ENCODE peak calls at places on chromosomes 2 and 18, in six cellular contexts. One of them, this sample, is unnamed.

GRCh38 chr2:59930430-59930829 is 623.0 kb downstream of the BCL11A start:
- DNase-seq in K562: no peak
- DNase-seq in IMR-90: no peak
- DNase-seq in A549: no peak
- DNase-seq in HepG2: no peak
- DNase-seq in GM12878: no peak
- DNase-seq in this sample: no peak

GRCh38 chr18:34947711-34948125 is 93.5 kb upstream of the MAPRE2 start:
- DNase-seq in IMR-90: peak
- DNase-seq in K562: no peak
- DNase-seq in GM12878: no peak
- DNase-seq in HepG2: peak
- DNase-seq in A549: peak
- DNase-seq in this sample: no peak

GRCh38 chr2:237744613-237745249 is 53.8 kb upstream of the RBM44 start:
- DNase-seq in GM12878: no peak
- DNase-seq in A549: peak
- DNase-seq in IMR-90: peak
- DNase-seq in K562: peak
- DNase-seq in HepG2: peak
- DNase-seq in this sample: peak

GRCh38 chr2:64826703-64827102 is 162.5 kb upstream of the SLC1A4 start:
- DNase-seq in K562: no peak
- DNase-seq in IMR-90: no peak
- DNase-seq in HepG2: no peak
- DNase-seq in A549: no peak
- DNase-seq in GM12878: no peak
- DNase-seq in this sample: no peak

GRCh38 chr2:198901894-198902293 is 555.8 kb downstream of the SATB2 start:
- DNase-seq in IMR-90: no peak
- DNase-seq in GM12878: no peak
- DNase-seq in HepG2: no peak
- DNase-seq in A549: peak
- DNase-seq in K562: no peak
- DNase-seq in this sample: no peak

GRCh38 chr2:188785515-188785914 is 188.7 kb upstream of the COL3A1 start:
- DNase-seq in A549: no peak
- DNase-seq in IMR-90: no peak
- DNase-seq in GM12878: no peak
- DNase-seq in HepG2: no peak
- DNase-seq in K562: no peak
- DNase-seq in this sample: no peak

GRCh38 chr2:185833864-185834263 is 95.3 kb downstream of the FSIP2 start:
- DNase-seq in GM12878: no peak
- DNase-seq in K562: no peak
- DNase-seq in HepG2: no peak
- DNase-seq in A549: no peak
- DNase-seq in IMR-90: no peak
- DNase-seq in this sample: no peak

GRCh38 chr2:9112079-9112721 is 94.4 kb upstream of the ASAP2 start:
- DNase-seq in K562: peak
- DNase-seq in IMR-90: peak
- DNase-seq in A549: peak
- DNase-seq in GM12878: no peak
- DNase-seq in HepG2: no peak
- DNase-seq in this sample: no peak

GRCh38 chr2:150621800-150622199 is 134.3 kb upstream of the RND3 start:
- DNase-seq in A549: peak
- DNase-seq in K562: no peak
- DNase-seq in HepG2: no peak
- DNase-seq in IMR-90: peak
- DNase-seq in GM12878: no peak
- DNase-seq in this sample: no peak

GRCh38 chr18:3297025-3297984 is 35.4 kb downstream of the MYL12B start:
- DNase-seq in IMR-90: peak
- DNase-seq in K562: peak
- DNase-seq in HepG2: peak
- DNase-seq in A549: peak
- DNase-seq in GM12878: peak
- DNase-seq in this sample: peak

GRCh38 chr2:129779783-129780182 is 199.7 kb upstream of the RAB6C start:
- DNase-seq in A549: no peak
- DNase-seq in IMR-90: no peak
- DNase-seq in GM12878: no peak
- DNase-seq in K562: no peak
- DNase-seq in HepG2: no peak
- DNase-seq in this sample: no peak

GRCh38 chr2:241561811-241562210 is 3.3 kb downstream of the BOK start:
- DNase-seq in K562: no peak
- DNase-seq in IMR-90: peak
- DNase-seq in GM12878: no peak
- DNase-seq in HepG2: no peak
- DNase-seq in A549: no peak
- DNase-seq in this sample: no peak

GRCh38 chr2:74834806-74835755 is 1.2 kb downstream of the HK2 start:
- DNase-seq in HepG2: peak
- DNase-seq in K562: peak
- DNase-seq in A549: no peak
- DNase-seq in GM12878: no peak
- DNase-seq in IMR-90: peak
- DNase-seq in this sample: peak

GRCh38 chr2:169828141-169828811 is 1.0 kb downstream of the UBR3 start:
- DNase-seq in HepG2: peak
- DNase-seq in K562: peak
- DNase-seq in GM12878: peak
- DNase-seq in A549: peak
- DNase-seq in IMR-90: peak
- DNase-seq in this sample: peak

GRCh38 chr18:56563568-56563967 is 74.8 kb downstream of the TXNL1 start:
- DNase-seq in IMR-90: no peak
- DNase-seq in GM12878: no peak
- DNase-seq in HepG2: peak
- DNase-seq in A549: peak
- DNase-seq in K562: peak
- DNase-seq in this sample: peak

GRCh38 chr2:239692348-239692747 is 291.5 kb upstream of the HDAC4 start:
- DNase-seq in A549: no peak
- DNase-seq in HepG2: no peak
- DNase-seq in IMR-90: no peak
- DNase-seq in GM12878: no peak
- DNase-seq in K562: no peak
- DNase-seq in this sample: no peak

GRCh38 chr2:26712486-26713465 is 20.3 kb downstream of the KCNK3 start:
- DNase-seq in K562: no peak
- DNase-seq in A549: no peak
- DNase-seq in IMR-90: no peak
- DNase-seq in HepG2: no peak
- DNase-seq in GM12878: no peak
- DNase-seq in this sample: no peak

GRCh38 chr2:2613279-2614199 is 282.5 kb upstream of the MYT1L start:
- DNase-seq in K562: peak
- DNase-seq in HepG2: peak
- DNase-seq in A549: peak
- DNase-seq in IMR-90: peak
- DNase-seq in GM12878: peak
- DNase-seq in this sample: peak

GRCh38 chr2:128642316-128642715 is 323.6 kb upstream of the HS6ST1 start:
- DNase-seq in A549: no peak
- DNase-seq in HepG2: no peak
- DNase-seq in GM12878: no peak
- DNase-seq in K562: no peak
- DNase-seq in IMR-90: no peak
- DNase-seq in this sample: no peak

GRCh38 chr2:128642801-128643200 is 324.1 kb upstream of the HS6ST1 start:
- DNase-seq in HepG2: no peak
- DNase-seq in A549: no peak
- DNase-seq in GM12878: no peak
- DNase-seq in IMR-90: no peak
- DNase-seq in K562: no peak
- DNase-seq in this sample: no peak

GRCh38 chr2:128640847-128641360 is 322.2 kb upstream of the HS6ST1 start:
- DNase-seq in IMR-90: no peak
- DNase-seq in GM12878: no peak
- DNase-seq in HepG2: no peak
- DNase-seq in K562: no peak
- DNase-seq in A549: no peak
- DNase-seq in this sample: no peak

GRCh38 chr2:128640166-128640846 is 321.6 kb upstream of the HS6ST1 start:
- DNase-seq in A549: no peak
- DNase-seq in K562: no peak
- DNase-seq in IMR-90: no peak
- DNase-seq in GM12878: no peak
- DNase-seq in HepG2: no peak
- DNase-seq in this sample: no peak

DNA sequence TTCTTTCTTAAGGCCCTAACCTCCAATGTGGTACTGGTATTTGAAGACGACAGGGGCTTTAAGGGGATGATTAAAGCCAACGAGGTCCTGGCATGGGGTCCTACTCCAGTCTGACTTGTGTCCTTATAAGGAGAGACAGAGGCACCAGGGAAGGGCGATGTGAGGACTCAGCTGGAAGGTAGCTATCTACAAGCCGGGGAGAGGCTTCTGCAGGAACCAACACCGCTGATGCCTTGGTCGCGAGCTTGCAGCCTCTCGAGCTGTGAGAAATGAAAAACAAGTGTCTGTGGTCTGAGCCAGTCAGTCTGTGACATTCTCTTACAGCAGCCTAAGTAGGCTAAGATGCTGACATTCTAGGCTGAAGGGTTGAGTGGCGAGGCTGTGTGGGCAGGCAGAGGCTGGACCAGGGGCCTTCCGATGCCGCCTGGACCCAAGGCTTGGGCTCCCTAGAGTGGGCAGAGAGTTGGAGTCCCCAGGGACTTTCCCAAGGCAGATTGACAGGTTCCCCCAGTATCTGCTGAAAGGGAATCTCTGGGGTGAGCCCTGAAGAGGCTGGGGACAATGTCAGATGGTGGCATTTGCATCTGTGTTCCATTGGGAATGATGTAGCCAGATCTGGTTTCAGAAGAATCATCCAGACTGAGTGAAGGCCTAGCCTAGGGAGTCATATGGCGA is 322.9 kb upstream of the HS6ST1 start:
- DNase-seq in K562: no peak
- DNase-seq in A549: no peak
- DNase-seq in IMR-90: no peak
- DNase-seq in GM12878: no peak
- DNase-seq in HepG2: no peak
- DNase-seq in this sample: no peak
- TF ChIP-seq BHLHE40 in K562: no peak
- TF ChIP-seq BHLHE40 in A549: no peak
- TF ChIP-seq BHLHE40 in IMR-90: no peak
- TF ChIP-seq BHLHE40 in GM12878: no peak
- TF ChIP-seq BHLHE40 in HepG2: no peak
- TF ChIP-seq BHLHE40 in this sample: no peak

DNA sequence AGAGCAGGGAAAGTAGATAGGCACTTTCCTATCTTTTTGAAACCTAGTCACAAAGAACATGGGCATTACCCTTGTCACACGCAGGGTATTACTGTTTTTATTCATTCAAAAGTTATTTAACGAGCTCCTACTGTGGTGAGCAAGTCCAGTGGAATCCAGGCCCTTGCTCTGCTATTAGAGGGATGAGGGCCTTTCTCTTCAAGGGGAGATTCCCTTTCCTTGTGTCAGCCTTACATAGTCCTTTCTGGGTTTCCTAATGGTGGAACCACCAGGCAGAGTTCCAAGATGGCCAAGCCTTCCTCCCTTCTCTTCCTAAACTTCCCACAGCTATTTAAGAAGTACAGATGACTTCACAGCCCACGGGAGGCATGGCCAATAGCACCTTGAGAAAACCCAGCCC is 64.6 kb downstream of the SPTBN1 start:
- DNase-seq in IMR-90: peak
- DNase-seq in A549: peak
- DNase-seq in GM12878: no peak
- DNase-seq in K562: no peak
- DNase-seq in HepG2: no peak
- DNase-seq in this sample: no peak
- TF ChIP-seq BHLHE40 in IMR-90: no peak
- TF ChIP-seq BHLHE40 in A549: no peak
- TF ChIP-seq BHLHE40 in GM12878: no peak
- TF ChIP-seq BHLHE40 in K562: no peak
- TF ChIP-seq BHLHE40 in HepG2: no peak
- TF ChIP-seq BHLHE40 in this sample: no peak

DNA sequence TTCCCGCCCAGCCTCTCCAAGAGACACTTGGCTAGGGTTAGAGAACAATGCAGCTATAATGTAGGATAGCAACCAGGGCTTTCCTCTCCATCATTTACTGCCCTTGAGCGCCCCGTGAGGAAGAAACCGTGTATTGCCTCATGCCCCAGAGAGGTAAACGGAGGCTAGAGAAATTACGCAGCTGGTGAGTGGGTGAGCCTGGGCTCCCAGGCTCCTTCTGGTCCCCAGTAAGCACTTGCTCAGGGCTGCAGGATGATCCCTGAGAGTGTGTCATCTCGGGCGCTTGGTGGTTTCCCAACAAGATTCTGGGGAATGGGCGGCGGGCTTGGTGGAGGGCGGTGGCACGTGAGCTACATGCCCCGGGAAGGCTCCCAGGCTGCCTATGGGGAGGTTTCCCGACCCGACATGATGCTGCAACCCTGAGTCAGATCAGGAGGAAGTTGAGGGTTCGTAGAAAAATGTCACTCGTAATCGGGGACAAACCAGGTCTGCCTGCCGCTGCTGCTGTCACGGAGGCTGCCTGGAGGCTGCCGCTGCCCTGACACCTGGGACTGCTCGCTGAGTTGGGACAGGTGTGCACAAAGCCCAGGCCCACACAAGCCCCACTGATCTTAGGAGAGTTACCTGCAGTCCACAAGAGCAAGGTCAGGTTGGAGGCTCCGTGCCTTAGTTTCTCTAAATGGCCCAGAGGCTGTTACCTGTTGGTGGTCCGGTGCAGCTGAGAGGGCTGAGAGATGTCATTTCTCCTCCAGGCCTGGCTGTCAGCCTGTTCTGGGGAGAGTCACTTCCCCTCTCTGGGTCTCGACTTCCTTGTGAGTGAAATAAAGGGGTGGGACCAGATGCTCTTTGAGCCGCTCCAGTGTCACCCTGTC is at the start of gene GPR55:
- DNase-seq in GM12878: peak
- DNase-seq in A549: no peak
- DNase-seq in K562: peak
- DNase-seq in HepG2: no peak
- DNase-seq in IMR-90: no peak
- DNase-seq in this sample: peak
- TF ChIP-seq BHLHE40 in GM12878: peak
- TF ChIP-seq BHLHE40 in A549: no peak
- TF ChIP-seq BHLHE40 in K562: no peak
- TF ChIP-seq BHLHE40 in HepG2: no peak
- TF ChIP-seq BHLHE40 in IMR-90: no peak
- TF ChIP-seq BHLHE40 in this sample: no peak

GRCh38 chr2:65955259-65955658 is 479.7 kb upstream of the MEIS1 start:
- DNase-seq in IMR-90: no peak
- DNase-seq in GM12878: no peak
- DNase-seq in A549: no peak
- DNase-seq in K562: no peak
- DNase-seq in HepG2: no peak
- DNase-seq in this sample: no peak

GRCh38 chr2:65957454-65957853 is 477.5 kb upstream of the MEIS1 start:
- DNase-seq in HepG2: no peak
- DNase-seq in IMR-90: no peak
- DNase-seq in GM12878: no peak
- DNase-seq in K562: no peak
- DNase-seq in A549: no peak
- DNase-seq in this sample: no peak

GRCh38 chr2:65957886-65958285 is 477.0 kb upstream of the MEIS1 start:
- DNase-seq in K562: no peak
- DNase-seq in GM12878: no peak
- DNase-seq in IMR-90: no peak
- DNase-seq in A549: no peak
- DNase-seq in HepG2: no peak
- DNase-seq in this sample: no peak

GRCh38 chr2:65952966-65953365 is 482.0 kb upstream of the MEIS1 start:
- DNase-seq in IMR-90: no peak
- DNase-seq in HepG2: no peak
- DNase-seq in K562: no peak
- DNase-seq in GM12878: no peak
- DNase-seq in A549: no peak
- DNase-seq in this sample: no peak
- TF ChIP-seq BHLHE40 in IMR-90: no peak
- TF ChIP-seq BHLHE40 in HepG2: no peak
- TF ChIP-seq BHLHE40 in K562: no peak
- TF ChIP-seq BHLHE40 in GM12878: no peak
- TF ChIP-seq BHLHE40 in A549: no peak
- TF ChIP-seq BHLHE40 in this sample: no peak

This sample was measured in HEK293T.